ENCODE peak calls at places on chromosomes 1 and 21, in nine cellular contexts. Z is HCT116, K is esophagus squamous epithelium, M is epithelial cell of esophagus, V is pancreas, T is cardiac fibroblast, D is brain microvascular endothelial cell, L is cardiac muscle cell, W is BJ. Y is an unnamed sample.

GRCh38 chr1:242206994-242207393 is 208.1 kb upstream of the MAP1LC3C start:
- DNase-seq in K (no peak), Z (no peak), W (no peak), M (peak), T (no peak), V (no peak), L (no peak), D (no peak), Y (no peak)

GRCh38 chr1:1213153-1213918 is 617 bp downstream of the TNFRSF4 start:
- DNase-seq in L (no peak), M (no peak), K (no peak), W (no peak), Z (no peak), D (no peak), T (no peak), V (peak), Y (peak)

GRCh38 chr1:101314244-101314643 is 77.4 kb downstream of the S1PR1 start:
- DNase-seq in M (peak), D (peak), Z (no peak), T (peak), W (no peak), V (no peak), K (no peak), L (peak), Y (no peak)

GRCh38 chr1:21069549-21069948 is 107.1 kb downstream of the EIF4G3 start:
- DNase-seq in K (no peak), M (no peak), D (peak), V (no peak), T (peak), Z (no peak), L (peak), W (peak), Y (no peak)

GRCh38 chr1:67020765-67021164 is 33.2 kb downstream of the SLC35D1 start:
- DNase-seq in M (no peak), D (no peak), L (no peak), K (no peak), T (no peak), W (no peak), V (no peak), Z (no peak), Y (no peak)

GRCh38 chr1:115134231-115134630 is 44.9 kb upstream of the TSPAN2 start:
- DNase-seq in W (no peak), Z (no peak), L (no peak), M (no peak), K (no peak), D (no peak), T (no peak), V (no peak), Y (no peak)

GRCh38 chr1:235857756-235858155 is 8.9 kb downstream of the LYST start:
- DNase-seq in K (no peak), M (no peak), L (no peak), W (no peak), V (no peak), Z (no peak), T (no peak), D (no peak), Y (no peak)

GRCh38 chr1:41872074-41872473 is 46.6 kb downstream of the HIVEP3 start:
- DNase-seq in T (no peak), L (no peak), Z (no peak), V (no peak), W (no peak), K (no peak), M (no peak), D (no peak), Y (no peak)

GRCh38 chr1:74465193-74465681 is 47.2 kb downstream of the LRRC53 start:
- DNase-seq in V (peak), K (no peak), Z (no peak), W (no peak), T (no peak), L (no peak), M (no peak), D (no peak), Y (peak)

DNA sequence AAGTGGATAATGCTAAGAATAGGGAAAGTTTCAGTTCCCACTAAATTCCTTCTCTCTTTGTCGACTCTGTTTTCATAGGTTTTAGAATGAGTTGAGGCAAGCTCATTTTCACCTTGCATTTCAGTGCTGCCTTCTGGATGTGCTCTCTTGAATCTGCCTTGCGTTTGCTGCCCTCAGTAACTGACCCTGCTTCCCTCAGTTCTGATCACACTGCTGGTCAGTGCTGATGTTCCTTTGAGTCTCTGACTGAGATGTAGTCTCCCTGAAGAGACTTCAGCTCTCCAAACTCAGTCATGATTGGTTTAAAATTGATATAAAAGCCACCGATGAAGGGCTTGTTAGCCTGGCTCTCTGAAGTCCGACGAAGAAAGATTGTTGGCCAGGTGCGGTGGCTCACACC is 25.2 kb upstream of the HMGN1 start:
- DNase-seq in Z (no peak), W (no peak), L (no peak), V (no peak), K (no peak), T (no peak), M (no peak), D (no peak), Y (no peak)
- H3K4me3 ChIP-seq in Z (no peak), W (no peak), L (no peak), V (no peak), K (no peak), T (no peak), M (no peak), D (no peak), Y (no peak)

GRCh38 chr1:48203287-48203900 is 19.1 kb upstream of the SLC5A9 start:
- DNase-seq in W (no peak), L (peak), T (peak), K (no peak), V (no peak), D (peak), Z (peak), M (peak), Y (no peak)

GRCh38 chr1:48198970-48199369 is 23.5 kb upstream of the SLC5A9 start:
- DNase-seq in L (no peak), V (no peak), W (no peak), D (no peak), M (no peak), K (no peak), T (no peak), Z (no peak), Y (no peak)

GRCh38 chr1:48200166-48200900 is 22.2 kb upstream of the SLC5A9 start:
- DNase-seq in Z (no peak), L (peak), K (no peak), V (no peak), M (peak), W (no peak), T (peak), D (peak), Y (no peak)

GRCh38 chr1:48205547-48205946 is 17.0 kb upstream of the SLC5A9 start:
- DNase-seq in W (no peak), M (no peak), T (no peak), V (no peak), D (no peak), K (no peak), Z (no peak), L (no peak), Y (no peak)

DNA sequence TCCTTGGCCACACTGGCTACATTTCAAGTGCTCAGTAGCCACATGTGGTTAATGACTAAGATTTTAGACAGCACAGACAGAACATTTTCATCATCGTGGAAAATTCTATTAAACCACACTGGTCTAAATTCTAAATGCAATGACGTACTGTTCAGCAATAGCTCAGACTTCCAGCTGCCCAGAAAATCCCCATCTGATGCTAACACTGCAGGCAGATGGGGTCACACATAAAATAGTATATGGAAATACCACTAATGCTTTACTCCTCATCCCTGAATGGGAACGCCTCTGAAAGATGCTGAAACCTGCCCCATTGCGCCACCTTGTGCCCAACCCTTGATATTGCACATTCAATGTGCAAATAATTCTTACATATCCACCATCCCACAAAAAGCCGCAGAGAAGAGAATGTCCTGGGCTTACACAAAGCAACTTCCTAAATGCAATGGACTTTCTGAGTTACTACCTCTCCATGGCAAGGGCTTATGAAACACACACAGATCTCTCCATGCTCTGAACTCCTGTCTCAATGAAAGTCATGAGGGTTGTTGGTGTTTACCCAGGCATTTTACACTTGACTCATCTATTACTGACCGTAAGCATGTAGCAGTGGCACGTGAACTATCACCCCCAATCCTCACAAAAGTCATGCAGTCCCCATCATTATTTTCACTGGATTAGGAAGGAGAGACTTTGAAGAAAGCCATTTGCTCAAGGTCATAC is 20.3 kb upstream of the SLC5A9 start:
- DNase-seq in Z (peak), M (peak), V (peak), L (peak), W (peak), T (peak), D (peak), K (no peak), Y (peak)
- TF ChIP-seq CTCF in Z (peak), M (peak), V (peak), L (peak), W (peak), T (peak), D (peak), K (peak), Y (peak)

GRCh38 chr1:26409191-26409751 is 1.3 kb upstream of the LIN28A start:
- DNase-seq in K (no peak), M (no peak), D (no peak), T (no peak), V (no peak), L (peak), W (no peak), Z (no peak), Y (no peak)
- H3K4me3 ChIP-seq in K (no peak), M (no peak), D (no peak), T (no peak), V (no peak), L (peak), W (no peak), Z (peak), Y (no peak)

GRCh38 chr21:44326716-44327602 is 12.2 kb downstream of the CFAP410 start:
- DNase-seq in M (no peak), V (no peak), L (no peak), K (no peak), Z (no peak), T (no peak), D (no peak), W (no peak), Y (no peak)
- TF ChIP-seq CTCF in M (peak), V (no peak), L (no peak), K (no peak), Z (no peak), T (no peak), D (no peak), W (no peak), Y (no peak)

DNA sequence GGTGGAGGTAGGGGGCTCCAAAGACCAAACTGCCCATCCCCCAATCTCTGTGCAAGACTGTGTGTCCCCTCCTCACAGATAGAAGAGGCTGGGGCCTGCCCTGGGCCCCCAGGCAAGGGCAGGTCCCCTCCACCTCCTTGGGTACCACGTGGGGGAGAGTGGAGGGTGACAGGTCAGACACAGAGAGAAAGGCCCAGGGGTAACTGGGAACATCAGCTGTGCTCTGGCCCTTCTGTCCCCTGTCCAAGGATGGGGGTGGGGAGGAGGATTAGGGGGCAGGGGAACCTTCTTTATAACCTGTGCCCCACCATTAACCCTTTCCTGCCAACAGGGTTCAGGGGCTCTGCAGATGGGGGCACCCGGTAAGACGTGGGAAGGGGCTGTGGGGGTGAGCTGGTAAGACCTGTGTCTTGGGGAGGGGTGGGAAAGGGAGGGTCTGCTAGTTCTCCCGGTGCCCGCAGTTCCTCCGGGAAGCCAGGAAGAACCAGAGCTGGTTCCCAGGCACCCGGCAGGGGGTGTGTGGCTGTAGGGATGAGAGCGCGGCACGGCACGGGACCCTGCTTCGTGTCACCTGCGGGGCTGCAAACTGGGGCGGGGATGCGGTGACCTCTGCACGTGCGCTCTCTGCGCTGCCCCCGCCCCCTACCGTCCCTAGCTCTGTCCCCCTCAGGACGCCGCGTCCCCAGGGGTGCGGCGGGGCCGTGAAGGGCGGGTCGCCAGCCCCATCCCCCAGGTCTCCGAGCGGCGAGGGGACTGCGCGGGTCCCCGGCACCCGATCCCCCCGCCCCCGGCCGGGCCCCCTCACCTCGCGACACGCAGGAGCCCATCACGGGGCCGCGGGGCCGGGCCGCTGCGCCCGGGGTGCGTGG is 601 bp downstream of the FAM131C start:
- DNase-seq in K (no peak), W (no peak), V (peak), L (no peak), M (peak), D (no peak), T (no peak), Z (no peak), Y (no peak)
- H3K4me3 ChIP-seq in K (peak), W (peak), V (peak), L (peak), M (peak), D (peak), T (peak), Z (peak), Y (no peak)

GRCh38 chr1:156773607-156774006 is 6.3 kb downstream of the PRCC start:
- DNase-seq in M (peak), D (no peak), T (no peak), K (no peak), L (no peak), V (no peak), W (no peak), Z (no peak), Y (no peak)
- TF ChIP-seq CTCF in M (peak), D (no peak), T (peak), K (no peak), L (no peak), V (no peak), W (no peak), Z (no peak), Y (no peak)

Y was measured in mucosa of descending colon.